ENCODE peak calls at places on chromosomes 13 and 19, in eight cellular contexts. R, A, C, Y, F, D, B and S are unnamed samples. For H3K4me1, the result is how much of the 10 kb centered on the place peaks cover.

GRCh38 chr13:29511980-29512379 is 83.5 kb downstream of the SLC7A1 start:
- DNase-seq in D (peak), R (peak), C (no peak), A (no peak), B (no peak), Y (no peak), F (no peak), S (no peak)

GRCh38 chr13:79423801-79424642 is 18.0 kb upstream of the RBM26 start:
- DNase-seq in C (peak), F (no peak), R (no peak), Y (peak), A (no peak), D (peak), B (no peak), S (no peak)

GRCh38 chr19:50155520-50156109 is 7.5 kb downstream of the IZUMO2 start:
- DNase-seq in A (no peak), Y (peak), F (no peak), C (peak), B (no peak), D (no peak), R (no peak), S (no peak)

GRCh38 chr13:111486801-111487200 is 166.4 kb downstream of the TEX29 start:
- DNase-seq in D (no peak), Y (no peak), R (no peak), C (no peak), F (no peak), A (peak), B (no peak), S (peak)

GRCh38 chr13:59176775-59177174 is 987.0 kb downstream of the DIAPH3 start:
- DNase-seq in C (peak), D (no peak), A (no peak), F (no peak), B (no peak), R (no peak), Y (no peak), S (no peak)

GRCh38 chr13:21657538-21657937 is 13.3 kb upstream of the FGF9 start:
- DNase-seq in Y (no peak), B (no peak), A (no peak), C (no peak), F (no peak), R (no peak), D (peak), S (no peak)

GRCh38 chr13:29996316-29996715 is 145.9 kb upstream of the UBL3 start:
- DNase-seq in B (no peak), C (no peak), D (no peak), F (no peak), Y (no peak), A (no peak), R (no peak), S (no peak)

GRCh38 chr19:18966304-18966703 is 25.3 kb upstream of the HOMER3 start:
- DNase-seq in B (no peak), Y (no peak), C (peak), R (no peak), F (no peak), A (no peak), D (no peak), S (no peak)

GRCh38 chr19:10027158-10027997 is 14.1 kb downstream of the RDH8 start:
- DNase-seq in D (peak), Y (peak), A (peak), C (peak), F (peak), B (peak), R (peak), S (peak)

GRCh38 chr19:29875931-29876330 is 64.1 kb downstream of the CCNE1 start:
- DNase-seq in Y (no peak), A (no peak), R (no peak), F (no peak), B (no peak), C (no peak), D (no peak), S (no peak)

GRCh38 chr19:29413435-29413834 is 112.4 kb upstream of the VSTM2B start:
- DNase-seq in B (no peak), A (no peak), C (no peak), F (no peak), R (no peak), D (no peak), Y (no peak), S (no peak)

GRCh38 chr13:32282096-32282711 is 33.0 kb downstream of the ZAR1L start:
- DNase-seq in A (no peak), C (no peak), Y (no peak), R (no peak), F (no peak), B (no peak), D (no peak), S (no peak)

GRCh38 chr19:35139618-35139943 is 957 bp downstream of the FXYD1 start:
- DNase-seq in A (no peak), R (no peak), F (no peak), Y (no peak), C (no peak), B (no peak), D (no peak), S (no peak)

GRCh38 chr19:18503337-18503970 is 18.4 kb downstream of the ELL start:
- DNase-seq in D (no peak), B (no peak), C (no peak), A (no peak), Y (no peak), R (no peak), F (no peak), S (no peak)

GRCh38 chr13:98885605-98886004 is 92.3 kb downstream of the DOCK9 start:
- DNase-seq in A (no peak), C (no peak), R (no peak), Y (no peak), B (no peak), D (no peak), F (no peak), S (no peak)

GRCh38 chr13:102948006-102948405 is 102.2 kb downstream of the ERCC5 start:
- DNase-seq in B (no peak), Y (peak), F (no peak), A (no peak), C (no peak), R (peak), D (no peak), S (no peak)

GRCh38 chr13:68810660-68811059 is 1297.0 kb upstream of the ATXN8OS start:
- DNase-seq in D (no peak), C (peak), Y (peak), A (no peak), B (no peak), R (no peak), F (no peak), S (no peak)

GRCh38 chr13:78147905-78148304 is 229.3 kb upstream of the EDNRB start:
- DNase-seq in A (no peak), F (no peak), C (no peak), B (no peak), D (peak), Y (no peak), R (no peak), S (no peak)

GRCh38 chr19:48442116-48443035 is 3.4 kb upstream of the GRWD1 start:
- DNase-seq in R (no peak), D (no peak), Y (no peak), B (no peak), C (peak), A (no peak), F (no peak), S (no peak)

GRCh38 chr13:98972627-98973026 is 5.2 kb downstream of the DOCK9 start:
- DNase-seq in A (no peak), R (no peak), C (no peak), Y (peak), F (no peak), D (peak), B (peak), S (no peak)

GRCh38 chr13:100458673-100459072 is 129.9 kb downstream of the GGACT start:
- DNase-seq in Y (no peak), F (no peak), C (no peak), R (no peak), B (no peak), A (no peak), D (no peak), S (no peak)

GRCh38 chr19:3033595-3034193 is 4.6 kb upstream of the TLE2 start:
- DNase-seq in R (no peak), A (no peak), B (no peak), D (no peak), F (no peak), C (no peak), Y (no peak), S (no peak)

GRCh38 chr19:51457351-51458013 is 772 bp downstream of the SIGLEC8 start:
- DNase-seq in D (no peak), C (no peak), B (no peak), F (no peak), Y (no peak), R (no peak), A (no peak), S (no peak)

GRCh38 chr19:46493236-46494114 is 2.2 kb downstream of the PNMA8B start:
- DNase-seq in A (no peak), B (no peak), D (no peak), Y (peak), C (peak), R (no peak), F (peak), S (no peak)

GRCh38 chr19:12796146-12797071 is 5.1 kb downstream of the JUNB start:
- DNase-seq in A (peak), D (peak), Y (peak), R (peak), B (peak), F (peak), C (peak), S (peak)

GRCh38 chr19:27896091-27896490 is 1316.9 kb downstream of the UQCRFS1 start:
- DNase-seq in R (no peak), Y (no peak), D (no peak), C (no peak), A (no peak), B (no peak), F (no peak), S (no peak)

GRCh38 chr19:8445488-8446001 is 770 bp downstream of the HNRNPM start:
- DNase-seq in A (peak), R (peak), Y (peak), F (peak), D (no peak), C (peak), B (peak), S (peak)

GRCh38 chr13:23025848-23026608 is 154.8 kb upstream of the SGCG start:
- DNase-seq in Y (no peak), R (no peak), D (no peak), B (no peak), A (no peak), C (no peak), F (no peak), S (no peak)

GRCh38 chr13:100790405-100790804 is 115.8 kb upstream of the TMTC4 start:
- DNase-seq in D (no peak), B (no peak), A (no peak), R (no peak), Y (no peak), F (no peak), C (no peak), S (no peak)

GRCh38 chr13:27449081-27449603 is 1.2 kb downstream of the MTIF3 start:
- DNase-seq in B (no peak), A (no peak), C (peak), R (no peak), Y (no peak), F (no peak), D (no peak), S (no peak)

GRCh38 chr13:75876371-75877050 is 240.4 kb downstream of the LMO7 start:
- DNase-seq in A (no peak), B (peak), F (no peak), Y (peak), R (peak), D (peak), C (peak), S (peak)

GRCh38 chr19:58009666-58010301 is 7.2 kb upstream of the ZNF606 start:
- DNase-seq in A (peak), B (no peak), F (peak), D (peak), C (peak), R (peak), Y (peak), S (peak)

GRCh38 chr19:49689133-49690072 is at the start of gene ADM5:
- DNase-seq in C (peak), D (no peak), Y (peak), B (no peak), F (peak), R (no peak), A (no peak), S (peak)

GRCh38 chr13:30340367-30341184 is 33.2 kb upstream of the KATNAL1 start:
- DNase-seq in C (no peak), D (peak), A (peak), R (peak), Y (no peak), F (no peak), B (peak), S (no peak)

GRCh38 chr19:42066075-42066754 is 3.8 kb downstream of the GRIK5 start:
- DNase-seq in R (no peak), F (no peak), B (peak), A (peak), D (peak), C (peak), Y (peak), S (no peak)

GRCh38 chr19:14183741-14184395 is 22.1 kb downstream of the ADGRL1 start:
- DNase-seq in R (no peak), F (no peak), Y (no peak), A (no peak), B (no peak), D (no peak), C (no peak), S (no peak)
- H3K4me1 ChIP-seq in R (under half), F (under half), Y (under half), A (under half), B (under half), D (under half), C (under half), S (under half)

DNA sequence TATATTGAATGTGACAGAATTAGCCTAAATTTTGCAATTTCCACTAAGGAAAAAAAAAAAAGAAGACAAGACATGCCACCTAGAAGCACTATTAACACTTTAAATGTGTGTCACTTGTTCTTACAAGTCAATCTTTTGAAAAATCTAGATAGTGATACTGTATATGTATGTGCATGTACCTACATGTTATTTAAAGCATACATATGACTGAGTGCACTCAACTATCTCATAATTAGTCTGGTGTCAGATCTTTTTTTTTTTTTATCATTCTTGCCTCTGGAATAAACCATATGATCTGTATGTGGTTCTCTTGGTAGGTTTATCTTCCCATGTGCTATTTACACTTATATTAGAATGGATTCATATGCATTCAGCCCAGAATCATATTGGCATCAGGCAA is 62.3 kb downstream of the FOXO1 start:
- DNase-seq in Y (no peak), A (no peak), R (no peak), D (no peak), C (no peak), B (no peak), F (no peak), S (no peak)
- H3K4me1 ChIP-seq in Y (under half), A (under half), R (under half), D (under half), C (half or more), B (under half), F (under half), S (under half)

DNA sequence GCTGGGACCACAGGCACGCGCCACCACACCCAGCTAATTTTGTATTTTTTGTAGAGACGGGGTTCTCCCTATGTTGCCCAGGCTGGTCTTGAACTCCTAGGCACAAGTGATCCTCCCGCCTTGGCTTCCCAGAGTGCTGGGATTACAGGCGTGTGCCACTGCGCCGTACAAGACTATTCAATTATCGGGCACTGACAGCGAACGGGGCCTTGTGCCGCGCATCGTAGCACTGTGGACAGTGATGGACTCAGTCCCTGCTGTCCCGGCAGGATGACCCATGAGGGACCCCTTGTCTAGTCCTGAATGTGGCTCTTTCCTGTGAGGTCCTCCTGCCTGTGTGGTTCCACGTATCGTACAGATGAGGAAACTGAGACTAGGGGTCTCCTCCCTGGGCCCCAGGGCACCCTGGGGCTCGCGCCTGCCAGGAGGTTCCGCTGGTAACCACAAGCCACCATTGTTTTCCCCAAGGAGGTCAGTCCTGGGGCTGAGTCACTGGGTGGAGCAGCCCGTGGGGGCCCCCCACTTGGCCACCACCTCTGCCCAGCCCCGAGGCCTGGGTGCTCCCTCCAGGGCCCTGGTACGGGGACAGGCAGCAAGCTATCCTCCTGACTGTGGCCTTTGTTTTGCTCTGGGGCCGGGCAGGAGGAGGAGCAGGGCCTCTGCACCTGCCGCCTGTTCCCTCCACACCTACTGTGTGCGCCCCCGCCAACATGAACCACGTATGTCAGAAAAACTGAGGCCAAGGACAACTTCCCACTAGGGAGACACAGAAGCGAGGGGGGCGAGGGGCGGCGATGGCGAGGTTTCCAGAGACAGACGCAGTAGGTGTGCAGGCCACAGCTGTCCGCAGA is 2.9 kb upstream of the TCF3 start:
- DNase-seq in Y (no peak), R (no peak), C (no peak), B (peak), A (peak), D (no peak), F (no peak), S (no peak)
- H3K4me1 ChIP-seq in Y (under half), R (under half), C (under half), B (under half), A (under half), D (under half), F (under half), S (half or more)

GRCh38 chr13:46684287-46685001 is 112.5 kb downstream of the ESD start:
- DNase-seq in A (no peak), Y (peak), D (no peak), C (peak), F (no peak), B (no peak), R (no peak), S (no peak)

GRCh38 chr13:46679369-46680180 is 117.4 kb downstream of the ESD start:
- DNase-seq in F (no peak), Y (peak), D (peak), B (no peak), R (peak), C (no peak), A (no peak), S (no peak)

GRCh38 chr13:46683879-46684278 is 113.1 kb downstream of the ESD start:
- DNase-seq in D (peak), C (no peak), Y (no peak), F (no peak), B (no peak), R (no peak), A (no peak), S (no peak)

GRCh38 chr13:46685006-46685730 is 111.8 kb downstream of the ESD start:
- DNase-seq in C (no peak), D (no peak), R (no peak), B (no peak), Y (no peak), A (no peak), F (no peak), S (no peak)

DNA sequence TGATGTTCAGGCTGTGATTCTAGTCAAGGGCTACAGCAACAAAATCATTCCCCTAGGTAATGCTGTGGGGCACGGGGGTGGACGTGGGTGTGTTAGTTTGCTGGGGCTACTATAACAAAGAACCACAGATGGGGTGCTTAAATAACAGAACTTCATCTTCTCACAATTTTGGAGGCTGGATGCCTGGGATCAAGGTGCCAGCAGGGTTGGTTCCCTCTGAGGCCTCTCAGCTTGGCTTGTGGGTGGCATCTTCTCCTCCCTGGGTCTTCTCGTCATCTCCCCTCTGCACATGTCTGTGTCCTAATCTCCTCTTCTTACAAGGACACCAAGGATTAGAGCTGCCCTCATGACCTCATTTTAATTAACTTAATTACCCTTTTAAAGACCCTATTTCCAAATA is 114.9 kb downstream of the ESD start:
- DNase-seq in F (no peak), Y (no peak), R (no peak), C (no peak), D (no peak), B (no peak), A (no peak), S (no peak)
- H3K4me1 ChIP-seq in F (under half), Y (half or more), R (under half), C (under half), D (under half), B (under half), A (under half), S (half or more)